ENCODE peak calls at places on chromosomes 2 and 18, in five cellular contexts. N is astrocyte of the cerebellum, B is GM03348, L is body of pancreas, Q is T-helper 1 cell. H is an unnamed sample.

GRCh38 chr2:9824956-9825720 is 18.1 kb upstream of the TAF1B start:
- DNase-seq in Q (no peak), L (no peak), N (no peak), B (no peak), H (peak; percentile 74)

GRCh38 chr2:240374085-240374907 is 61.2 kb upstream of the GPC1 start:
- DNase-seq in B (peak; percentile 96), Q (no peak), L (peak; percentile 77), N (peak; percentile 55), H (peak; percentile 93)

GRCh38 chr18:8506251-8507049 is 102.8 kb upstream of the RAB12 start:
- DNase-seq in Q (no peak), L (no peak), N (no peak), B (no peak), H (no peak)

GRCh38 chr2:225735844-225736243 is 336.3 kb downstream of the NYAP2 start:
- DNase-seq in Q (no peak), N (peak; percentile 70), L (no peak), B (peak; percentile 42), H (peak; percentile 95)

GRCh38 chr2:230974096-230974913 is 21.6 kb upstream of the SPATA3 start:
- DNase-seq in L (no peak), Q (peak; percentile 86), B (peak; percentile 33), N (peak; percentile 92), H (peak; percentile 59)

GRCh38 chr2:45119038-45119437 is 109.8 kb upstream of the SIX2 start:
- DNase-seq in N (peak; percentile 34), Q (no peak), L (no peak), B (peak; percentile 29), H (peak; percentile 72)

GRCh38 chr2:100876231-100876860 is 56.4 kb downstream of the NPAS2 start:
- DNase-seq in Q (no peak), B (no peak), N (no peak), L (no peak), H (peak; percentile 41)

GRCh38 chr2:118242216-118242615 is 153.9 kb downstream of the INSIG2 start:
- DNase-seq in N (no peak), Q (no peak), L (no peak), B (peak; percentile 7), H (no peak)

GRCh38 chr2:230796280-230796862 is 68.4 kb upstream of the ITM2C start:
- DNase-seq in N (peak; percentile 36), Q (peak; percentile 35), B (peak; percentile 53), L (no peak), H (peak; percentile 69)

GRCh38 chr2:241636983-241637232 is at the start of gene THAP4:
- DNase-seq in B (peak; percentile 95), N (no peak), L (peak; percentile 64), Q (no peak), H (no peak)

GRCh38 chr2:46915281-46915810 is at the start of gene MCFD2:
- DNase-seq in Q (no peak), N (no peak), L (peak; percentile 50), B (peak; percentile 85), H (no peak)

GRCh38 chr2:65055427-65056214 is 595 bp upstream of the CEP68 start:
- DNase-seq in L (peak; percentile 63), Q (no peak), B (peak; percentile 38), N (no peak), H (no peak)

GRCh38 chr2:205696541-205697441 is 14.5 kb downstream of the NRP2 start:
- DNase-seq in Q (no peak), L (no peak), B (peak; percentile 47), N (no peak), H (peak; percentile 63)

GRCh38 chr2:25473758-25474335 is 132.1 kb upstream of the DNMT3A start:
- DNase-seq in B (no peak), Q (no peak), L (peak; percentile 52), N (peak; percentile 36), H (no peak)

GRCh38 chr2:105248316-105249070 is 7.0 kb downstream of the GPR45 start:
- DNase-seq in Q (no peak), L (no peak), B (peak; percentile 27), N (no peak), H (no peak)

GRCh38 chr2:237456200-237456731 is 30.8 kb upstream of the MLPH start:
- DNase-seq in Q (no peak), L (no peak), B (peak; percentile 80), N (peak; percentile 60), H (peak; percentile 96)

GRCh38 chr2:96202152-96202856 is 6.3 kb downstream of the STARD7 start:
- DNase-seq in N (no peak), B (peak; percentile 41), Q (no peak), L (no peak), H (no peak)

GRCh38 chr2:241161646-241162281 is 11.5 kb downstream of the PPP1R7 start:
- DNase-seq in N (peak; percentile 82), Q (no peak), B (peak; percentile 93), L (peak; percentile 30), H (peak; percentile 87)

GRCh38 chr18:48621240-48621639 is 82.4 kb downstream of the CTIF start:
- DNase-seq in L (no peak), N (peak; percentile 24), Q (no peak), B (peak; percentile 88), H (peak; percentile 93)

GRCh38 chr18:2293109-2293839 is 278.0 kb downstream of the METTL4 start:
- DNase-seq in Q (no peak), B (no peak), L (no peak), N (no peak), H (no peak)

GRCh38 chr18:22639026-22639463 is 221.3 kb upstream of the CTAGE1 start:
- DNase-seq in B (peak; percentile 53), L (no peak), Q (no peak), N (peak; percentile 31), H (peak; percentile 88)

GRCh38 chr18:21960189-21960588 is 209.2 kb upstream of the GATA6 start:
- DNase-seq in N (no peak), L (no peak), Q (no peak), B (peak; percentile 47), H (no peak)

GRCh38 chr18:35345460-35345921 is 1.3 kb upstream of the ZNF24 start:
- DNase-seq in Q (no peak), L (peak; percentile 22), N (peak; percentile 3), B (no peak), H (no peak)

GRCh38 chr2:237866119-237866621 is 6.7 kb downstream of the RAMP1 start:
- DNase-seq in L (no peak), Q (no peak), N (no peak), B (peak; percentile 79), H (peak; percentile 78)